ENCODE peak calls at places on chromosomes 13 and 19, in nine cellular contexts. I is GDM1; X is stimulated activated naive CD8-positive, alpha-beta T cell treated with anti-CD3 and anti-CD28 coated beads, Interleukin-15, amount 100 ng/mL, for 72 hours; G is omental fat pad; N is kidney tubule cell; V is GM04503; P is CD4-positive, alpha-beta T cell; T is NCI-H1930; R is mucosa of descending colon. B is an unnamed sample.

GRCh38 chr13:106104281-106104901 is 431.1 kb downstream of the EFNB2 start:
- DNase-seq in I (no peak), X (no peak), G (no peak), N (peak), V (peak), P (no peak), T (no peak), R (no peak), B (no peak)

GRCh38 chr13:21079206-21079605 is 17.8 kb upstream of the LATS2 start:
- DNase-seq in I (no peak), X (no peak), G (no peak), N (no peak), V (no peak), P (no peak), T (no peak), R (no peak), B (no peak)

GRCh38 chr13:73138276-73138950 is 79.6 kb downstream of the KLF5 start:
- DNase-seq in I (no peak), X (no peak), G (no peak), N (peak), V (peak), P (no peak), T (no peak), R (no peak), B (no peak)

GRCh38 chr13:41462427-41462826 is 5.1 kb downstream of the RGCC start:
- DNase-seq in I (no peak), X (no peak), G (no peak), N (no peak), V (no peak), P (no peak), T (no peak), R (no peak), B (no peak)

GRCh38 chr19:56566904-56567273 is 379 bp upstream of the ZNF470 start:
- DNase-seq in I (no peak), X (no peak), G (no peak), N (no peak), V (no peak), P (peak), T (no peak), R (peak), B (no peak)

GRCh38 chr13:27449081-27449603 is 1.2 kb downstream of the MTIF3 start:
- DNase-seq in I (no peak), X (no peak), G (no peak), N (no peak), V (no peak), P (no peak), T (no peak), R (no peak), B (no peak)

GRCh38 chr13:42272776-42273175 is 824 bp downstream of the AKAP11 start:
- DNase-seq in I (no peak), X (no peak), G (no peak), N (no peak), V (no peak), P (no peak), T (no peak), R (no peak), B (no peak)

GRCh38 chr19:3404324-3405260 is 38.2 kb downstream of the NFIC start:
- DNase-seq in I (no peak), X (no peak), G (peak), N (peak), V (no peak), P (no peak), T (no peak), R (peak), B (no peak)

GRCh38 chr19:47779524-47780214 is 1.2 kb downstream of the SELENOW start:
- DNase-seq in I (no peak), X (no peak), G (no peak), N (no peak), V (no peak), P (no peak), T (no peak), R (peak), B (no peak)

GRCh38 chr19:58097783-58098681 is at the start of gene ZSCAN18:
- DNase-seq in I (peak), X (peak), G (peak), N (peak), V (peak), P (peak), T (peak), R (peak), B (peak)

GRCh38 chr19:10363789-10364281 is 16.5 kb downstream of the TYK2 start:
- DNase-seq in I (no peak), X (no peak), G (no peak), N (peak), V (no peak), P (no peak), T (no peak), R (no peak), B (no peak)

GRCh38 chr19:14843587-14843986 is 5.1 kb downstream of the OR7A10 start:
- DNase-seq in I (no peak), X (no peak), G (no peak), N (no peak), V (no peak), P (no peak), T (no peak), R (no peak), B (no peak)

GRCh38 chr13:33025220-33025744 is 9.1 kb downstream of the KL start:
- DNase-seq in I (no peak), X (no peak), G (no peak), N (no peak), V (no peak), P (no peak), T (no peak), R (no peak), B (no peak)

GRCh38 chr19:16901491-16902175 is 12.8 kb downstream of the F2RL3 start:
- DNase-seq in I (no peak), X (no peak), G (no peak), N (no peak), V (no peak), P (no peak), T (no peak), R (no peak), B (no peak)

GRCh38 chr19:47507924-47508553 is 6.8 kb downstream of the NAPA start:
- DNase-seq in I (no peak), X (no peak), G (no peak), N (peak), V (no peak), P (no peak), T (no peak), R (no peak), B (no peak)

GRCh38 chr13:73025212-73026012 is 33.4 kb upstream of the KLF5 start:
- DNase-seq in I (no peak), X (no peak), G (no peak), N (peak), V (no peak), P (no peak), T (no peak), R (no peak), B (no peak)

GRCh38 chr19:456547-457110 is 4.2 kb downstream of the SHC2 start:
- DNase-seq in I (no peak), X (no peak), G (no peak), N (no peak), V (no peak), P (no peak), T (no peak), R (no peak), B (no peak)

GRCh38 chr19:15181394-15181793 is 19.4 kb downstream of the NOTCH3 start:
- DNase-seq in I (no peak), X (no peak), G (no peak), N (no peak), V (no peak), P (no peak), T (no peak), R (peak), B (no peak)

GRCh38 chr13:41668130-41668757 is 210.9 kb downstream of the RGCC start:
- DNase-seq in I (peak), X (peak), G (no peak), N (peak), V (peak), P (no peak), T (peak), R (no peak), B (no peak)

GRCh38 chr13:24625870-24626419 is 54.3 kb upstream of the ATP12A start:
- DNase-seq in I (no peak), X (peak), G (no peak), N (no peak), V (no peak), P (no peak), T (no peak), R (no peak), B (no peak)

GRCh38 chr19:43780706-43781525 is at the start of gene KCNN4:
- DNase-seq in I (peak), X (peak), G (no peak), N (peak), V (no peak), P (peak), T (no peak), R (peak), B (peak)

GRCh38 chr19:18611327-18612050 is 1.2 kb upstream of the TMEM59L start:
- DNase-seq in I (no peak), X (no peak), G (no peak), N (no peak), V (no peak), P (no peak), T (no peak), R (no peak), B (no peak)

GRCh38 chr19:49020931-49021895 is 2.9 kb downstream of the CGB3 start:
- DNase-seq in I (no peak), X (no peak), G (no peak), N (peak), V (no peak), P (no peak), T (no peak), R (no peak), B (no peak)

GRCh38 chr13:88068975-88069374 is 397.8 kb downstream of the SLITRK5 start:
- DNase-seq in I (no peak), X (no peak), G (no peak), N (no peak), V (no peak), P (no peak), T (no peak), R (no peak), B (no peak)

GRCh38 chr19:42140125-42140754 is 8.0 kb upstream of the POU2F2 start:
- DNase-seq in I (peak), X (no peak), G (no peak), N (peak), V (no peak), P (no peak), T (no peak), R (peak), B (no peak)

GRCh38 chr13:104414771-104415170 is 1348.6 kb upstream of the SLC10A2 start:
- DNase-seq in I (no peak), X (no peak), G (no peak), N (peak), V (no peak), P (no peak), T (no peak), R (no peak), B (no peak)

GRCh38 chr13:108609353-108609752 is 20.1 kb upstream of the MYO16 start:
- DNase-seq in I (no peak), X (no peak), G (no peak), N (peak), V (no peak), P (no peak), T (no peak), R (no peak), B (no peak)